ENCODE peak calls at places on chromosomes 13 and 19, in seven cellular contexts. O is uterus; U is neuronal stem cell; E is testis; I is thoracic aorta; J is naive thymus-derived CD4-positive, alpha-beta T cell; F is stomach. V is an unnamed sample.

GRCh38 chr13:100890645-100891044 is 216.1 kb upstream of the TMTC4 start:
- DNase-seq in E (no peak), J (no peak), U (no peak), F (no peak), O (no peak), I (no peak), V (no peak)

GRCh38 chr13:23703241-23703640 is 133.0 kb downstream of the TNFRSF19 start:
- DNase-seq in I (no peak), U (no peak), J (no peak), O (no peak), F (no peak), E (no peak), V (no peak)

GRCh38 chr13:40549500-40550094 is 116.8 kb downstream of the FOXO1 start:
- DNase-seq in E (no peak), O (no peak), J (no peak), I (no peak), U (no peak), F (no peak), V (no peak)

GRCh38 chr13:77026255-77026782 is 640 bp downstream of the FBXL3 start:
- DNase-seq in J (peak; percentile 80), I (peak; percentile 61), U (peak; percentile 49), F (peak; percentile 89), E (peak; percentile 91), O (peak; percentile 80), V (peak; percentile 85)

GRCh38 chr13:104532131-104532530 is 1465.9 kb upstream of the SLC10A2 start:
- DNase-seq in O (no peak), U (no peak), J (no peak), I (no peak), F (no peak), E (no peak), V (no peak)

GRCh38 chr13:77028202-77028601 is 1.2 kb upstream of the FBXL3 start:
- DNase-seq in I (no peak), O (peak; percentile 63), F (no peak), J (no peak), E (peak; percentile 71), U (no peak), V (no peak)

GRCh38 chr13:41916173-41916954 is 44.5 kb downstream of the VWA8 start:
- DNase-seq in U (no peak), I (no peak), J (peak; percentile 15), O (no peak), F (no peak), E (no peak), V (no peak)

GRCh38 chr19:8208119-8208709 is 956 bp upstream of the CERS4 start:
- DNase-seq in E (peak; percentile 82), J (no peak), O (peak; percentile 34), I (no peak), F (peak; percentile 60), U (no peak), V (no peak)

GRCh38 chr19:55369651-55370304 is 485 bp downstream of the IL11 start:
- DNase-seq in U (peak; percentile 63), J (peak; percentile 32), E (peak; percentile 50), F (no peak), O (no peak), I (no peak), V (no peak)

GRCh38 chr13:110137677-110138008 is 169.3 kb downstream of the COL4A1 start:
- DNase-seq in I (no peak), O (peak; percentile 37), F (no peak), U (no peak), J (no peak), E (peak; percentile 34), V (no peak)

GRCh38 chr13:97275265-97275664 is 53.1 kb downstream of the MBNL2 start:
- DNase-seq in I (no peak), U (no peak), E (no peak), O (no peak), J (no peak), F (no peak), V (no peak)

GRCh38 chr13:48431431-48431830 is 18.5 kb upstream of the LPAR6 start:
- DNase-seq in O (no peak), I (no peak), J (no peak), E (no peak), U (no peak), F (no peak), V (no peak)

GRCh38 chr13:48429886-48430285 is 17.0 kb upstream of the LPAR6 start:
- DNase-seq in F (no peak), U (no peak), O (no peak), I (no peak), E (no peak), J (no peak), V (no peak)

GRCh38 chr13:48431987-48432615 is 19.2 kb upstream of the LPAR6 start:
- DNase-seq in U (no peak), I (no peak), F (no peak), J (no peak), E (no peak), O (no peak), V (no peak)

GRCh38 chr13:48426052-48426451 is 13.1 kb upstream of the LPAR6 start:
- DNase-seq in F (no peak), I (no peak), U (no peak), J (no peak), O (no peak), E (no peak), V (no peak)

DNA sequence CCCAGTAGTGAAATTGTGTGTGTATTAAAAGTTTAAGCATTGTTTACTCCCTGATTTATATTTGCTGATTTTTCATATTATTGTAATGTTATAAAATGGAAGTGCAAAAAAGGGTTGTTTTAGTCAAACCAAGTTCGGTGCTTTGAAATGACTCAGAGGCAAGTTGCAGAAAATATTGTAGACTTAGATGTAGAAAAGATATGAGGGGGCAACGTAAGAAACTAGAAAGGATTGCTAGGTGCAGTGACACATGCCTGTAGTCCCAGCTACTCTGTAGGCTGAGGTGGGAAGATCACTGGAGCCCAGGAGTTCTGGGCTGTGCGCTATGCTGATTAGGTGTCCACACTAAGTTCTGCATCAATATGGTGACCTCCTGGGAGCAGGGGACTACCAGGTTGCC is 16.1 kb upstream of the LPAR6 start:
- DNase-seq in O (no peak), F (no peak), U (no peak), E (no peak), J (no peak), I (no peak), V (no peak)
- H3K27ac ChIP-seq in O (no peak overlapping the region), F (no peak overlapping the region), U (no peak overlapping the region), E (no peak overlapping the region), J (no peak overlapping the region), I (no peak overlapping the region), V (no peak overlapping the region)

GRCh38 chr19:16525751-16526481 is 16.3 kb downstream of the CHERP start:
- DNase-seq in J (no peak), U (no peak), E (no peak), I (no peak), F (no peak), O (no peak), V (no peak)

GRCh38 chr19:16527334-16527935 is 14.8 kb downstream of the CHERP start:
- DNase-seq in E (no peak), U (no peak), J (no peak), I (no peak), F (no peak), O (no peak), V (no peak)

GRCh38 chr19:16530540-16531379 is 11.5 kb downstream of the CHERP start:
- DNase-seq in E (no peak), F (no peak), I (no peak), U (no peak), J (no peak), O (no peak), V (no peak)

GRCh38 chr19:16529466-16530144 is 12.6 kb downstream of the CHERP start:
- DNase-seq in F (no peak), E (no peak), I (no peak), U (no peak), O (no peak), J (no peak), V (no peak)

DNA sequence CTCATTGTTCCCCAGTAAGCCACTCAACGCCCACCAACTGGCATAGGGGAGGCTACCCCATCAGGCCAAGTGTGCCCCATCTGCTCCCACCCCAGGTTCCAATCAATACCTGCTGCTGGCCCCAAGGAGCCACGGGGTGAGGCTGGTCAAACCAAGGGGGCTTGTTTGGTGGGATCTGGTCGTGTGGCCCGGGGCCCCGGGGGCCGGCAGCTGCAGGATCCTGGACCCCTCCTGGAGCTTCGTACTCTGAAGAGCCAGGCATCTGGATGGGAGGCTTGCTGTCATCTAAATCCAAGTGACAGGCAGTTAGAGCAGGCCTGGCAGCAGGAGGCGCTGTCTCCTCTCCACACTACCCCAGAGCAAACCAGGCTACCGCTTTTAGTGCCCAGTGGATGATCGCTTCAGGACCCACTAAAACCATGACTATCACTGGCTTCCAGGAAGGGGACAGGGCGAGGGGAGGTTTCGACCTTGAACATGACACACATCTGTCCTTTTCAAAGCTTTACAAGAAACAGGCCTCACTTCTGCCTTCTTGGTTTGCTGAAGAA is 14.2 kb downstream of the CHERP start:
- DNase-seq in J (peak; percentile 41), I (no peak), F (peak; percentile 41), O (no peak), U (no peak), E (peak; percentile 50), V (no peak)
- H3K36me3 ChIP-seq in J (peaks cover 35% of the 10 kb centered on the region), I (peaks cover 94% of the 10 kb centered on the region), F (peaks cover 100% of the 10 kb centered on the region), O (no peaks in the 10 kb centered on the region), U (peaks cover 81% of the 10 kb centered on the region), E (no peaks in the 10 kb centered on the region), V (peaks cover 27% of the 10 kb centered on the region)

DNA sequence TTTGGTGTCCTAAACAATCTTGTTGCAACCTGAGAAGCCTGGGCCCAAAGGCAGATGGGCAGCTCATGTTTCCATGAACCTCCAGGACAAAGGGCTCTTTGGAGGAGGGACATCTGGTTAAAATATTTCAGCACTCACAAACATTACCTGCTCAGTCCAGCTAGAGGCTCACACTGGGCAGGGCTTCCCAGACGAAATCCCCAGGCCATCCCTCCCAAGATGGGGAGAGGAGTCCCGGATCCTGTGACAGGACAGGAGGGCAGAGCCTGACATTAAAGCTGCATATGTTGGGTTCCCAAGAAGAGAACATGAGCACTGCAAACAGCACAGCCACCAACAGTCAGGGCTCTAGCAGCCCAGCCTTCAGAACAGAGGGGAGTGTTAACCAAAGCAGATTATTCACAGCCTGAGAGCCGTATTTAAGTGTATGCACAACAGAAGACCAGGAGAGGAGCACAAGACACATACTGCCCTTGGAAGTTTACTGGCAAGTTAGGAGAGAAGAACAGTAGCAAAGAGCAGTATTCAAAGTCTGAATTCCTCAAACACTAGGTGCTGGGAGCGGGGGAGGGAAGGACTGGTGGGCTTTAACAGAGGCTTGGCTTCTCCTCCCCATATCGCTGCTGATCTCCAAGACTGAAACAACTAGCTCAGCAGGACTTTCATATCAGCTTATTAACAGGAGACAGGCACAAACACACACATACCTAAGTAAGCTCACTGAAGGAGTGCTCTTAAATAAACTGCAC is 12.4 kb downstream of the ATP7B start:
- DNase-seq in I (no peak), U (no peak), F (no peak), O (no peak), J (no peak), E (no peak), V (no peak)
- H3K27ac ChIP-seq in I (no peak overlapping the region), U (no peak overlapping the region), F (peak overlapping the region; percentile 53), O (no peak overlapping the region), J (no peak overlapping the region), E (no peak overlapping the region), V (peak overlapping the region; percentile 12)

DNA sequence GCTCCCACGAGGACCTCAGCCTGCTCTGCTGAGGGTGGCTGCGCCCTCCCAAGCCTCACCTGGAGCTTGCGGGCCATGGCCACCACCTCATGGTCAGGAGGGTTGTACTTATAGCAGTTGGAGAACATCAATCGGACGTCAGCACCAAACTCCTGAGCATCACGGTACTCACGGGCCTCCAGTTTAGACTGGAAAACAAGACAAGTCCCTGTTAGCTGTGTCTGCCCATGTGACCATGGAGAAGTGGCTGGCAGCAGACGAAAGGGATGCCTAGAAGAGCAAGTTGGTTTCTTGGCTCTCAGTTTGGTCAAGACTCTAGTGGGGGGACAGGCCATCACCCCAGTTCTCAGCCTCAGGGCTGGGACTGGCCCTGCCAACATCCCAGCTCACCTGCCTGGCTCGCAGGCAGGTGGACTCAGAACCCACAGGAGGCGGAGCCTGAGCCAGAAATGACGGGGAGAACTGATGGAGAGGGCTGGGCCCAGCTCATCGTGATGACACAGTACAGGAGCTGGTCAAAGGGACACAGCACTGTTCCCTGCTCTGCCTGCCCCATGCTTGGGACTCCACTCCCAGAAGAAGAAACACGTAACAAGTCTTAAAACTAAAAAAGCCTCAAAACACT is 31.2 kb upstream of the EPHX3 start:
- DNase-seq in O (no peak), I (no peak), E (no peak), U (no peak), F (no peak), J (no peak), V (no peak)
- H3K36me3 ChIP-seq in O (no peaks in the 10 kb centered on the region), I (peaks cover 71% of the 10 kb centered on the region), E (no peaks in the 10 kb centered on the region), U (peaks cover 81% of the 10 kb centered on the region), F (peaks cover 94% of the 10 kb centered on the region), J (peaks cover 39% of the 10 kb centered on the region), V (peaks cover 19% of the 10 kb centered on the region)

V was measured in lung.